ENCODE peak calls at places on chromosomes 7 and 10, in eight cellular contexts. One of them, this sample, is unnamed.

GRCh38 chr10:60203993-60204618 is 185.6 kb downstream of the ANK3 start:
- DNase-seq in AG04449: no peak
- DNase-seq in CD4-positive, alpha-beta T cell: no peak
- DNase-seq in fibroblast of lung: peak; percentile 45
- DNase-seq in HCT116: peak; percentile 12
- DNase-seq in left lung: no peak
- DNase-seq in WERI-Rb-1: peak; percentile 15
- DNase-seq in heart right ventricle: no peak
- DNase-seq in this sample: no peak

GRCh38 chr10:73433538-73433867 is at the start of gene MSS51:
- DNase-seq in AG04449: no peak
- DNase-seq in CD4-positive, alpha-beta T cell: no peak
- DNase-seq in fibroblast of lung: no peak
- DNase-seq in HCT116: no peak
- DNase-seq in left lung: no peak
- DNase-seq in WERI-Rb-1: no peak
- DNase-seq in heart right ventricle: no peak
- DNase-seq in this sample: no peak

GRCh38 chr10:114041166-114041565 is 2.5 kb upstream of the ADRB1 start:
- DNase-seq in AG04449: no peak
- DNase-seq in CD4-positive, alpha-beta T cell: no peak
- DNase-seq in fibroblast of lung: no peak
- DNase-seq in HCT116: no peak
- DNase-seq in left lung: no peak
- DNase-seq in WERI-Rb-1: no peak
- DNase-seq in heart right ventricle: peak; percentile 19
- DNase-seq in this sample: no peak

GRCh38 chr10:77409697-77410471 is 227.7 kb downstream of the KCNMA1 start:
- DNase-seq in AG04449: no peak
- DNase-seq in CD4-positive, alpha-beta T cell: no peak
- DNase-seq in fibroblast of lung: no peak
- DNase-seq in HCT116: no peak
- DNase-seq in left lung: peak; percentile 80
- DNase-seq in WERI-Rb-1: peak; percentile 53
- DNase-seq in heart right ventricle: no peak
- DNase-seq in this sample: no peak

GRCh38 chr7:67470256-67470751 is 473.7 kb downstream of the TYW1 start:
- DNase-seq in AG04449: no peak
- DNase-seq in CD4-positive, alpha-beta T cell: no peak
- DNase-seq in fibroblast of lung: no peak
- DNase-seq in HCT116: no peak
- DNase-seq in left lung: no peak
- DNase-seq in WERI-Rb-1: no peak
- DNase-seq in heart right ventricle: no peak
- DNase-seq in this sample: no peak

GRCh38 chr7:35596061-35596460 is 98.9 kb downstream of the HERPUD2 start:
- DNase-seq in AG04449: no peak
- DNase-seq in CD4-positive, alpha-beta T cell: no peak
- DNase-seq in fibroblast of lung: peak; percentile 25
- DNase-seq in HCT116: no peak
- DNase-seq in left lung: no peak
- DNase-seq in WERI-Rb-1: no peak
- DNase-seq in heart right ventricle: no peak
- DNase-seq in this sample: no peak

GRCh38 chr7:79529214-79529895 is 75.9 kb upstream of the MAGI2 start:
- DNase-seq in AG04449: no peak
- DNase-seq in CD4-positive, alpha-beta T cell: no peak
- DNase-seq in fibroblast of lung: no peak
- DNase-seq in HCT116: no peak
- DNase-seq in left lung: no peak
- DNase-seq in WERI-Rb-1: no peak
- DNase-seq in heart right ventricle: no peak
- DNase-seq in this sample: no peak

GRCh38 chr7:34849163-34849960 is 187.9 kb downstream of the DPY19L1 start:
- DNase-seq in AG04449: no peak
- DNase-seq in CD4-positive, alpha-beta T cell: no peak
- DNase-seq in fibroblast of lung: peak; percentile 37
- DNase-seq in HCT116: no peak
- DNase-seq in left lung: no peak
- DNase-seq in WERI-Rb-1: no peak
- DNase-seq in heart right ventricle: no peak
- DNase-seq in this sample: no peak

GRCh38 chr10:75410135-75410787 is 8.7 kb upstream of the ZNF503 start:
- DNase-seq in AG04449: no peak
- DNase-seq in CD4-positive, alpha-beta T cell: no peak
- DNase-seq in fibroblast of lung: no peak
- DNase-seq in HCT116: no peak
- DNase-seq in left lung: no peak
- DNase-seq in WERI-Rb-1: no peak
- DNase-seq in heart right ventricle: peak; percentile 42
- DNase-seq in this sample: no peak

GRCh38 chr10:43606323-43607198 is at the start of gene ZNF485:
- DNase-seq in AG04449: no peak
- DNase-seq in CD4-positive, alpha-beta T cell: peak; percentile 60
- DNase-seq in fibroblast of lung: peak; percentile 66
- DNase-seq in HCT116: peak; percentile 32
- DNase-seq in left lung: peak; percentile 76
- DNase-seq in WERI-Rb-1: peak; percentile 77
- DNase-seq in heart right ventricle: peak; percentile 80
- DNase-seq in this sample: no peak

GRCh38 chr10:126468876-126469643 is 80.8 kb upstream of the ADAM12 start:
- DNase-seq in AG04449: no peak
- DNase-seq in CD4-positive, alpha-beta T cell: no peak
- DNase-seq in fibroblast of lung: peak; percentile 77
- DNase-seq in HCT116: no peak
- DNase-seq in left lung: no peak
- DNase-seq in WERI-Rb-1: no peak
- DNase-seq in heart right ventricle: no peak
- DNase-seq in this sample: no peak

GRCh38 chr10:86592413-86592812 is 61.9 kb upstream of the OPN4 start:
- DNase-seq in AG04449: no peak
- DNase-seq in CD4-positive, alpha-beta T cell: no peak
- DNase-seq in fibroblast of lung: no peak
- DNase-seq in HCT116: no peak
- DNase-seq in left lung: no peak
- DNase-seq in WERI-Rb-1: peak; percentile 74
- DNase-seq in heart right ventricle: no peak
- DNase-seq in this sample: no peak
- TF ChIP-seq CTCF in AG04449: peak; percentile 2
- TF ChIP-seq CTCF in CD4-positive, alpha-beta T cell: no peak
- TF ChIP-seq CTCF in fibroblast of lung: no peak
- TF ChIP-seq CTCF in HCT116: peak; percentile 43
- TF ChIP-seq CTCF in left lung: no peak
- TF ChIP-seq CTCF in WERI-Rb-1: peak; percentile 96
- TF ChIP-seq CTCF in heart right ventricle: no peak
- TF ChIP-seq CTCF in this sample: no peak

DNA sequence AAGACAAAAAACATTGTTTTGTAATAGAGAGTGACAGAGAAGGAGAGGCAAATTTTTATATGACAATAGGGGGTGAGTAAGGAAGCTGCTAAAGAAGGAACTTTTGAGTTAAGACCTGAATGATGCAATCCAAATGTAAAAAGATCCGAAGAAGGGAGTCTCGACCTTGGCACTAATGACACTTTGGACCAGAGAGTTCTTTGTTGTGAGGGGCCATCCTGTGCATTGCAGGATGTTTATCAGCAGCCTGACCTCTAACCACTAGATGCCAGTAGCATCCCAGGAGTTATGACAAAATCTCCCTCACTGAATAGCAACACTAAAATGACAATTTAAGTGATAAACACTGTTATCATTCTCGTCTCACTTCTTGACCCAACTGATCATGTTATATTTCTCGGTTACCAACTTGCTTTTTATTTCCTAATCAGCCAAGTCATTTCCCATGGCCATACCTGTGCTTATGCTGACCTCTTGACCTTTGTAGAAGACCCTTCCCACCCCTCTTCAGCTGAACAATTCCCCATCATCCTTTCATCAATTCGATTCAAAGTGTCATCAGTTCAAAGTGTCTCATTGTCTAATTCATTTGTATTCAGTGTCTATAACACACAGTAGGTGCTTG is 30.0 kb downstream of the DGKI start:
- DNase-seq in AG04449: no peak
- DNase-seq in CD4-positive, alpha-beta T cell: no peak
- DNase-seq in fibroblast of lung: no peak
- DNase-seq in HCT116: no peak
- DNase-seq in left lung: no peak
- DNase-seq in WERI-Rb-1: no peak
- DNase-seq in heart right ventricle: no peak
- DNase-seq in this sample: no peak
- TF ChIP-seq CTCF in AG04449: no peak
- TF ChIP-seq CTCF in CD4-positive, alpha-beta T cell: no peak
- TF ChIP-seq CTCF in fibroblast of lung: peak; percentile 47
- TF ChIP-seq CTCF in HCT116: no peak
- TF ChIP-seq CTCF in left lung: no peak
- TF ChIP-seq CTCF in WERI-Rb-1: peak; percentile 4
- TF ChIP-seq CTCF in heart right ventricle: peak; percentile 50
- TF ChIP-seq CTCF in this sample: no peak

GRCh38 chr7:70951271-70951962 is 180.5 kb upstream of the GALNT17 start:
- DNase-seq in AG04449: no peak
- DNase-seq in CD4-positive, alpha-beta T cell: no peak
- DNase-seq in fibroblast of lung: no peak
- DNase-seq in HCT116: no peak
- DNase-seq in left lung: no peak
- DNase-seq in WERI-Rb-1: no peak
- DNase-seq in heart right ventricle: no peak
- DNase-seq in this sample: no peak
- TF ChIP-seq CTCF in AG04449: no peak
- TF ChIP-seq CTCF in CD4-positive, alpha-beta T cell: no peak
- TF ChIP-seq CTCF in fibroblast of lung: no peak
- TF ChIP-seq CTCF in HCT116: no peak
- TF ChIP-seq CTCF in left lung: no peak
- TF ChIP-seq CTCF in WERI-Rb-1: no peak
- TF ChIP-seq CTCF in heart right ventricle: no peak
- TF ChIP-seq CTCF in this sample: no peak

DNA sequence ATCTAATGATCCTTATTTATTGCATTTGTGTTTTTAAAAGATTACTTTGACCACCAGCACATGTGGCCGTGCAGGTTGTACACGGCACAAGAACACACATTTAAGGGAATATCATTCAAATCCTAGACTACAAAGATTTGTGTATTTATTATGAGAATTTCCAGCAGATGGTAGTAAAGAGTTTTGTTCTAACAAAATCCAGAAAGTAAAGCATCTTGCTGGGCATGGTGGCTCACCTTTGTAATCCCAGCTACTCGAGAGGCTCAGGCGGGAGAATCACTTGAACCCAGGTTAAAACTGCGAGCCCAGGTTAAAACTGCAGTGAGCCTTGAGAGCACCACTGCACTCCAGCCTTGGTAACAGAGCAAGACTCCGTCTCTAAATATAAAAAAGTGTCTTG is 31.5 kb downstream of the MACROH2A2 start:
- DNase-seq in AG04449: no peak
- DNase-seq in CD4-positive, alpha-beta T cell: no peak
- DNase-seq in fibroblast of lung: no peak
- DNase-seq in HCT116: no peak
- DNase-seq in left lung: no peak
- DNase-seq in WERI-Rb-1: no peak
- DNase-seq in heart right ventricle: no peak
- DNase-seq in this sample: no peak
- TF ChIP-seq CTCF in AG04449: no peak
- TF ChIP-seq CTCF in CD4-positive, alpha-beta T cell: peak; percentile 36
- TF ChIP-seq CTCF in fibroblast of lung: no peak
- TF ChIP-seq CTCF in HCT116: no peak
- TF ChIP-seq CTCF in left lung: no peak
- TF ChIP-seq CTCF in WERI-Rb-1: no peak
- TF ChIP-seq CTCF in heart right ventricle: no peak
- TF ChIP-seq CTCF in this sample: no peak

GRCh38 chr7:29239638-29240037 is 45.1 kb downstream of the CHN2 start:
- DNase-seq in AG04449: no peak
- DNase-seq in CD4-positive, alpha-beta T cell: no peak
- DNase-seq in fibroblast of lung: no peak
- DNase-seq in HCT116: no peak
- DNase-seq in left lung: no peak
- DNase-seq in WERI-Rb-1: no peak
- DNase-seq in heart right ventricle: no peak
- DNase-seq in this sample: no peak

GRCh38 chr7:29247232-29247961 is 52.8 kb downstream of the CHN2 start:
- DNase-seq in AG04449: no peak
- DNase-seq in CD4-positive, alpha-beta T cell: no peak
- DNase-seq in fibroblast of lung: no peak
- DNase-seq in HCT116: no peak
- DNase-seq in left lung: no peak
- DNase-seq in WERI-Rb-1: no peak
- DNase-seq in heart right ventricle: no peak
- DNase-seq in this sample: no peak

GRCh38 chr7:29247962-29248236 is 53.3 kb downstream of the CHN2 start:
- DNase-seq in AG04449: no peak
- DNase-seq in CD4-positive, alpha-beta T cell: no peak
- DNase-seq in fibroblast of lung: no peak
- DNase-seq in HCT116: no peak
- DNase-seq in left lung: no peak
- DNase-seq in WERI-Rb-1: no peak
- DNase-seq in heart right ventricle: no peak
- DNase-seq in this sample: no peak

GRCh38 chr7:29248713-29249382 is 54.3 kb downstream of the CHN2 start:
- DNase-seq in AG04449: no peak
- DNase-seq in CD4-positive, alpha-beta T cell: no peak
- DNase-seq in fibroblast of lung: no peak
- DNase-seq in HCT116: no peak
- DNase-seq in left lung: no peak
- DNase-seq in WERI-Rb-1: no peak
- DNase-seq in heart right ventricle: no peak
- DNase-seq in this sample: no peak

DNA sequence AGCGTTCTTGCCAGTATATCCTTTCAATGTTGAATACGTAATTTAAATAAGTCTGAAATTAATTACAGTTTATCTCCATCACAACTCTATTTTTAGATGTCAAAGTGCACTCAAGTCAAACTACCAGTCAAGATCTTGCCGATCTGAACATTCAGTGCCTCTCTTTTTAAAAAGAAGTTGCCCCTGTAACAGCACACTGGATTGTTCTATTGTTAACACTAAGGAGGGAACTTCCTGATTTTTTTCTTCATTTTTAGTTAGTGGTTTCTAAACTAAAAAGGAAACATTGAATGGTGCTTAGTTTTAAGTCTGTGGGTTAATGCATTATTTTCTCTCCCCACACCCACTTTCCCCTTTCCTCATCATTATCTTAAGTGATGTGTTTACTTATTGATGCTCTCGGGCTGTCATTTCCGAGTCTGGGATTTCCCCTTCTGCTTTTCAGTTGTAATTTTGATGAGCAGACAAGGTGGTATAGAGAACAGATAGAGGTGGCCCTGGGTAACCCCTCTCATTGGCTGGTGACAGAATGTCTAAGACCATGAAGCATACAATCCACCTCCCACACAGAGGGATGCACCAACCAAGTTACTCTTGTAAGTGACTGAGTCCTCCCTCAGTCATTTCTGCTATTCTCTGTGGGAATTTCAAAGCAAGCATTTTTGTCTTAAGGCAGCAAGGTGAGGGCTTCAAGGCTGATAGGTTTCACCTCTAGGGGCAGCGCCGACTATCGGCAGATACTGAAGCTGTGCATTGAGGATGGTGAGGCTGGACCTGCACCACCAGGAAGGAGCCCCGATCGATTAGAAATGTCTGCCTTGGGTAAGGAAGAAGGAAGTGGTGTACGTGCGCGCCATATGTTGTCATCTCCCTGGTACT is 49.4 kb downstream of the CHN2 start:
- DNase-seq in AG04449: no peak
- DNase-seq in CD4-positive, alpha-beta T cell: no peak
- DNase-seq in fibroblast of lung: no peak
- DNase-seq in HCT116: peak; percentile 29
- DNase-seq in left lung: no peak
- DNase-seq in WERI-Rb-1: peak; percentile 28
- DNase-seq in heart right ventricle: no peak
- DNase-seq in this sample: no peak
- TF ChIP-seq CTCF in AG04449: no peak
- TF ChIP-seq CTCF in CD4-positive, alpha-beta T cell: no peak
- TF ChIP-seq CTCF in fibroblast of lung: no peak
- TF ChIP-seq CTCF in HCT116: peak; percentile 62
- TF ChIP-seq CTCF in left lung: no peak
- TF ChIP-seq CTCF in WERI-Rb-1: peak; percentile 57
- TF ChIP-seq CTCF in heart right ventricle: no peak
- TF ChIP-seq CTCF in this sample: no peak

This sample was measured in omental fat pad.